ENCODE peak calls at places on chromosomes 1 and 21, in ten cellular contexts. J, Z, L, N, H, K, X, S, F and R are unnamed samples.

GRCh38 chr1:68496680-68497357 is at the start of gene DEPDC1:
- DNase-seq in N (peak), S (peak), L (peak), K (peak), H (peak), Z (peak), X (peak), J (peak), F (peak), R (peak)

GRCh38 chr1:193538690-193539089 is 352.3 kb upstream of the B3GALT2 start:
- DNase-seq in H (no peak), Z (no peak), X (no peak), K (no peak), N (no peak), J (no peak), L (no peak), S (no peak), F (no peak), R (no peak)

GRCh38 chr1:22252248-22252647 is 109.4 kb upstream of the WNT4 start:
- DNase-seq in K (no peak), S (no peak), F (no peak), Z (no peak), H (no peak), N (no peak), J (no peak), L (no peak), X (no peak), R (no peak)

GRCh38 chr1:98681812-98682211 is 20.3 kb downstream of the SNX7 start:
- DNase-seq in H (no peak), L (no peak), F (no peak), S (no peak), X (no peak), N (no peak), J (no peak), Z (no peak), K (no peak), R (no peak)

GRCh38 chr1:171939730-171940129 is 98.4 kb downstream of the DNM3 start:
- DNase-seq in J (no peak), F (no peak), Z (no peak), N (no peak), L (no peak), S (no peak), X (no peak), H (no peak), K (no peak), R (no peak)

GRCh38 chr1:58862728-58863385 is 79.0 kb upstream of the JUN start:
- DNase-seq in X (no peak), Z (no peak), K (peak), H (no peak), S (no peak), L (no peak), N (no peak), J (no peak), F (no peak), R (no peak)

GRCh38 chr1:89890085-89890754 is 69.4 kb downstream of the LRRC8D start:
- DNase-seq in F (peak), H (peak), X (no peak), L (no peak), N (no peak), J (peak), S (peak), Z (no peak), K (no peak), R (peak)

GRCh38 chr1:186680031-186681012 is at the start of gene PTGS2:
- DNase-seq in L (peak), S (peak), K (peak), Z (peak), X (peak), J (peak), F (peak), H (peak), N (peak), R (peak)

GRCh38 chr1:15178571-15179484 is 25.3 kb downstream of the TMEM51 start:
- DNase-seq in K (no peak), F (no peak), N (peak), H (no peak), J (peak), X (no peak), L (peak), S (peak), Z (no peak), R (no peak)

GRCh38 chr1:23531695-23532094 is 662 bp upstream of the E2F2 start:
- DNase-seq in S (no peak), X (no peak), Z (no peak), H (no peak), L (no peak), K (no peak), N (no peak), F (no peak), J (no peak), R (no peak)

GRCh38 chr1:27049607-27050006 is 37.0 kb upstream of the TENT5B start:
- DNase-seq in L (no peak), H (no peak), F (no peak), J (no peak), K (no peak), X (no peak), Z (no peak), N (no peak), S (no peak), R (peak)

GRCh38 chr1:89382479-89382878 is 18.6 kb downstream of the GBP6 start:
- DNase-seq in F (no peak), X (no peak), K (no peak), H (no peak), N (no peak), L (no peak), J (no peak), S (no peak), Z (no peak), R (no peak)

GRCh38 chr21:40841524-40842196 is 5.3 kb downstream of the DSCAM start:
- DNase-seq in S (peak), X (no peak), Z (no peak), N (no peak), L (no peak), H (peak), K (peak), F (no peak), J (peak), R (no peak)